ENCODE peak calls at places on chromosomes 12 and 14, in seven cellular contexts. One of them, this sample, is unnamed.

GRCh38 chr12:78795934-78796445 is 68.6 kb upstream of the SYT1 start:
- DNase-seq in kidney epithelial cell: no peak
- DNase-seq in MCF 10A: no peak
- DNase-seq in upper lobe of right lung: no peak
- DNase-seq in M059J: peak; percentile 26
- DNase-seq in SW 1271: no peak
- DNase-seq in RWPE1: peak; percentile 1
- DNase-seq in this sample: no peak

GRCh38 chr12:47004634-47005033 is 74.8 kb upstream of the PCED1B start:
- DNase-seq in kidney epithelial cell: no peak
- DNase-seq in MCF 10A: no peak
- DNase-seq in upper lobe of right lung: no peak
- DNase-seq in M059J: no peak
- DNase-seq in SW 1271: no peak
- DNase-seq in RWPE1: no peak
- DNase-seq in this sample: no peak

GRCh38 chr12:49537709-49538601 is 875 bp upstream of the KCNH3 start:
- DNase-seq in kidney epithelial cell: no peak
- DNase-seq in MCF 10A: no peak
- DNase-seq in upper lobe of right lung: peak; percentile 71
- DNase-seq in M059J: peak; percentile 20
- DNase-seq in SW 1271: no peak
- DNase-seq in RWPE1: no peak
- DNase-seq in this sample: no peak

GRCh38 chr12:51028126-51028810 is 2.1 kb upstream of the SLC11A2 start:
- DNase-seq in kidney epithelial cell: no peak
- DNase-seq in MCF 10A: peak; percentile 87
- DNase-seq in upper lobe of right lung: no peak
- DNase-seq in M059J: peak; percentile 72
- DNase-seq in SW 1271: no peak
- DNase-seq in RWPE1: no peak
- DNase-seq in this sample: no peak

GRCh38 chr14:85531141-85531593 is 1.2 kb downstream of the FLRT2 start:
- DNase-seq in kidney epithelial cell: no peak
- DNase-seq in MCF 10A: peak; percentile 85
- DNase-seq in upper lobe of right lung: peak; percentile 67
- DNase-seq in M059J: no peak
- DNase-seq in SW 1271: no peak
- DNase-seq in RWPE1: peak; percentile 19
- DNase-seq in this sample: peak; percentile 77

GRCh38 chr14:64119535-64119934 is 174.6 kb downstream of the ESR2 start:
- DNase-seq in kidney epithelial cell: no peak
- DNase-seq in MCF 10A: no peak
- DNase-seq in upper lobe of right lung: no peak
- DNase-seq in M059J: no peak
- DNase-seq in SW 1271: no peak
- DNase-seq in RWPE1: no peak
- DNase-seq in this sample: no peak

GRCh38 chr12:79725987-79726386 is 35.2 kb upstream of the PAWR start:
- DNase-seq in kidney epithelial cell: peak; percentile 10
- DNase-seq in MCF 10A: peak; percentile 75
- DNase-seq in upper lobe of right lung: no peak
- DNase-seq in M059J: peak; percentile 83
- DNase-seq in SW 1271: no peak
- DNase-seq in RWPE1: peak; percentile 83
- DNase-seq in this sample: no peak

GRCh38 chr12:53657041-53657440 is 18.8 kb downstream of the ATP5MC2 start:
- DNase-seq in kidney epithelial cell: no peak
- DNase-seq in MCF 10A: no peak
- DNase-seq in upper lobe of right lung: no peak
- DNase-seq in M059J: no peak
- DNase-seq in SW 1271: no peak
- DNase-seq in RWPE1: no peak
- DNase-seq in this sample: no peak

GRCh38 chr12:67377541-67377940 is 108.4 kb downstream of the CAND1 start:
- DNase-seq in kidney epithelial cell: no peak
- DNase-seq in MCF 10A: no peak
- DNase-seq in upper lobe of right lung: no peak
- DNase-seq in M059J: no peak
- DNase-seq in SW 1271: no peak
- DNase-seq in RWPE1: peak; percentile 26
- DNase-seq in this sample: no peak

GRCh38 chr14:49897965-49898364 is 5.1 kb downstream of the ARF6 start:
- DNase-seq in kidney epithelial cell: no peak
- DNase-seq in MCF 10A: no peak
- DNase-seq in upper lobe of right lung: no peak
- DNase-seq in M059J: no peak
- DNase-seq in SW 1271: no peak
- DNase-seq in RWPE1: no peak
- DNase-seq in this sample: no peak

GRCh38 chr12:88897723-88898122 is 317.5 kb upstream of the KITLG start:
- DNase-seq in kidney epithelial cell: peak; percentile 21
- DNase-seq in MCF 10A: no peak
- DNase-seq in upper lobe of right lung: no peak
- DNase-seq in M059J: no peak
- DNase-seq in SW 1271: no peak
- DNase-seq in RWPE1: no peak
- DNase-seq in this sample: no peak

GRCh38 chr12:52658196-52658595 is 6.2 kb upstream of the KRT2 start:
- DNase-seq in kidney epithelial cell: no peak
- DNase-seq in MCF 10A: no peak
- DNase-seq in upper lobe of right lung: no peak
- DNase-seq in M059J: no peak
- DNase-seq in SW 1271: no peak
- DNase-seq in RWPE1: no peak
- DNase-seq in this sample: no peak

GRCh38 chr14:68621400-68622365 is 171.2 kb downstream of the ZFP36L1 start:
- DNase-seq in kidney epithelial cell: no peak
- DNase-seq in MCF 10A: no peak
- DNase-seq in upper lobe of right lung: peak; percentile 39
- DNase-seq in M059J: peak; percentile 89
- DNase-seq in SW 1271: no peak
- DNase-seq in RWPE1: no peak
- DNase-seq in this sample: no peak

GRCh38 chr12:78697817-78698415 is 166.7 kb upstream of the SYT1 start:
- DNase-seq in kidney epithelial cell: peak; percentile 10
- DNase-seq in MCF 10A: peak; percentile 55
- DNase-seq in upper lobe of right lung: no peak
- DNase-seq in M059J: peak; percentile 49
- DNase-seq in SW 1271: no peak
- DNase-seq in RWPE1: peak; percentile 9
- DNase-seq in this sample: no peak

GRCh38 chr12:53044052-53044581 is 5.7 kb upstream of the TNS2 start:
- DNase-seq in kidney epithelial cell: no peak
- DNase-seq in MCF 10A: no peak
- DNase-seq in upper lobe of right lung: no peak
- DNase-seq in M059J: no peak
- DNase-seq in SW 1271: no peak
- DNase-seq in RWPE1: no peak
- DNase-seq in this sample: no peak

GRCh38 chr12:49296836-49297694 is 2.1 kb downstream of the PRPH start:
- DNase-seq in kidney epithelial cell: no peak
- DNase-seq in MCF 10A: peak; percentile 73
- DNase-seq in upper lobe of right lung: peak; percentile 74
- DNase-seq in M059J: peak; percentile 67
- DNase-seq in SW 1271: peak; percentile 45
- DNase-seq in RWPE1: peak; percentile 77
- DNase-seq in this sample: peak; percentile 76

GRCh38 chr14:77212933-77213656 is 31.5 kb downstream of the TMEM63C start:
- DNase-seq in kidney epithelial cell: no peak
- DNase-seq in MCF 10A: peak; percentile 65
- DNase-seq in upper lobe of right lung: peak; percentile 70
- DNase-seq in M059J: peak; percentile 36
- DNase-seq in SW 1271: no peak
- DNase-seq in RWPE1: peak; percentile 80
- DNase-seq in this sample: no peak

GRCh38 chr12:10241781-10242180 is 29.1 kb downstream of the GABARAPL1 start:
- DNase-seq in kidney epithelial cell: no peak
- DNase-seq in MCF 10A: no peak
- DNase-seq in upper lobe of right lung: no peak
- DNase-seq in M059J: no peak
- DNase-seq in SW 1271: no peak
- DNase-seq in RWPE1: no peak
- DNase-seq in this sample: no peak

GRCh38 chr12:51820721-51821422 is 27.6 kb downstream of the FIGNL2 start:
- DNase-seq in kidney epithelial cell: no peak
- DNase-seq in MCF 10A: no peak
- DNase-seq in upper lobe of right lung: peak; percentile 86
- DNase-seq in M059J: peak; percentile 69
- DNase-seq in SW 1271: peak; percentile 53
- DNase-seq in RWPE1: peak; percentile 27
- DNase-seq in this sample: no peak

GRCh38 chr14:33986804-33987203 is 35.9 kb upstream of the EGLN3 start:
- DNase-seq in kidney epithelial cell: peak; percentile 89
- DNase-seq in MCF 10A: peak; percentile 91
- DNase-seq in upper lobe of right lung: no peak
- DNase-seq in M059J: peak; percentile 96
- DNase-seq in SW 1271: no peak
- DNase-seq in RWPE1: peak; percentile 73
- DNase-seq in this sample: no peak

GRCh38 chr12:25552681-25553080 is 402 bp downstream of the LMNTD1 start:
- DNase-seq in kidney epithelial cell: no peak
- DNase-seq in MCF 10A: no peak
- DNase-seq in upper lobe of right lung: no peak
- DNase-seq in M059J: peak; percentile 20
- DNase-seq in SW 1271: no peak
- DNase-seq in RWPE1: no peak
- DNase-seq in this sample: no peak

GRCh38 chr14:92951912-92952471 is 29.0 kb downstream of the CHGA start:
- DNase-seq in kidney epithelial cell: no peak
- DNase-seq in MCF 10A: peak; percentile 62
- DNase-seq in upper lobe of right lung: peak; percentile 89
- DNase-seq in M059J: peak; percentile 44
- DNase-seq in SW 1271: no peak
- DNase-seq in RWPE1: peak; percentile 63
- DNase-seq in this sample: no peak

GRCh38 chr12:11724888-11725310 is 75.4 kb downstream of the ETV6 start:
- DNase-seq in kidney epithelial cell: no peak
- DNase-seq in MCF 10A: no peak
- DNase-seq in upper lobe of right lung: no peak
- DNase-seq in M059J: no peak
- DNase-seq in SW 1271: no peak
- DNase-seq in RWPE1: no peak
- DNase-seq in this sample: no peak

GRCh38 chr12:41605528-41606295 is 417.6 kb downstream of the PDZRN4 start:
- DNase-seq in kidney epithelial cell: no peak
- DNase-seq in MCF 10A: no peak
- DNase-seq in upper lobe of right lung: no peak
- DNase-seq in M059J: peak; percentile 4
- DNase-seq in SW 1271: no peak
- DNase-seq in RWPE1: no peak
- DNase-seq in this sample: no peak

GRCh38 chr14:72962829-72963312 is 36.6 kb downstream of the DCAF4 start:
- DNase-seq in kidney epithelial cell: peak; percentile 25
- DNase-seq in MCF 10A: peak; percentile 89
- DNase-seq in upper lobe of right lung: no peak
- DNase-seq in M059J: peak; percentile 89
- DNase-seq in SW 1271: peak; percentile 33
- DNase-seq in RWPE1: peak; percentile 84
- DNase-seq in this sample: no peak

GRCh38 chr14:65957631-65958205 is 528.5 kb upstream of the CCDC196 start:
- DNase-seq in kidney epithelial cell: no peak
- DNase-seq in MCF 10A: no peak
- DNase-seq in upper lobe of right lung: no peak
- DNase-seq in M059J: no peak
- DNase-seq in SW 1271: no peak
- DNase-seq in RWPE1: no peak
- DNase-seq in this sample: no peak